ENCODE peak calls at places on chromosome 12, in five cellular contexts. One of them, this sample, is unnamed.

GRCh38 chr12:57604454-57605307 is at the start of gene DTX3:
- DNase-seq in caudate nucleus: peak
- DNase-seq in EL: peak
- DNase-seq in HT-29: no peak
- DNase-seq in CD8-positive, alpha-beta T cell: peak
- DNase-seq in this sample: peak

GRCh38 chr12:10310926-10311705 is 3.4 kb downstream of the KLRD1 start:
- DNase-seq in CD8-positive, alpha-beta T cell: no peak
- DNase-seq in HT-29: no peak
- DNase-seq in caudate nucleus: no peak
- DNase-seq in EL: no peak
- DNase-seq in this sample: no peak

GRCh38 chr12:108668532-108668931 is 34.8 kb upstream of the SELPLG start:
- DNase-seq in EL: no peak
- DNase-seq in CD8-positive, alpha-beta T cell: no peak
- DNase-seq in caudate nucleus: no peak
- DNase-seq in HT-29: no peak
- DNase-seq in this sample: no peak

GRCh38 chr12:4273651-4274395 is at the start of gene CCND2:
- DNase-seq in caudate nucleus: peak
- DNase-seq in HT-29: no peak
- DNase-seq in EL: peak
- DNase-seq in CD8-positive, alpha-beta T cell: peak
- DNase-seq in this sample: peak

GRCh38 chr12:113548467-113548866 is 76.8 kb upstream of the LHX5 start:
- DNase-seq in CD8-positive, alpha-beta T cell: no peak
- DNase-seq in HT-29: no peak
- DNase-seq in EL: no peak
- DNase-seq in caudate nucleus: no peak
- DNase-seq in this sample: no peak

GRCh38 chr12:56137853-56138571 is 9.9 kb downstream of the ESYT1 start:
- DNase-seq in HT-29: no peak
- DNase-seq in EL: no peak
- DNase-seq in caudate nucleus: no peak
- DNase-seq in CD8-positive, alpha-beta T cell: no peak
- DNase-seq in this sample: no peak

GRCh38 chr12:26158078-26158764 is 33.4 kb upstream of the BHLHE41 start:
- DNase-seq in HT-29: peak
- DNase-seq in EL: no peak
- DNase-seq in CD8-positive, alpha-beta T cell: no peak
- DNase-seq in caudate nucleus: no peak
- DNase-seq in this sample: no peak

GRCh38 chr12:86724716-86725115 is 468.5 kb upstream of the MGAT4C start:
- DNase-seq in CD8-positive, alpha-beta T cell: no peak
- DNase-seq in EL: peak
- DNase-seq in caudate nucleus: no peak
- DNase-seq in HT-29: no peak
- DNase-seq in this sample: no peak

GRCh38 chr12:43763769-43764168 is 5.0 kb downstream of the IRAK4 start:
- DNase-seq in HT-29: no peak
- DNase-seq in CD8-positive, alpha-beta T cell: no peak
- DNase-seq in EL: no peak
- DNase-seq in caudate nucleus: no peak
- DNase-seq in this sample: no peak

GRCh38 chr12:70787612-70788011 is 132.9 kb downstream of the PTPRR start:
- DNase-seq in EL: no peak
- DNase-seq in HT-29: no peak
- DNase-seq in caudate nucleus: no peak
- DNase-seq in CD8-positive, alpha-beta T cell: no peak
- DNase-seq in this sample: no peak

GRCh38 chr12:109728921-109729836 is 15.6 kb downstream of the FAM222A start:
- DNase-seq in CD8-positive, alpha-beta T cell: no peak
- DNase-seq in HT-29: no peak
- DNase-seq in EL: no peak
- DNase-seq in caudate nucleus: no peak
- DNase-seq in this sample: no peak

GRCh38 chr12:13463189-13463588 is 266.7 kb downstream of the EMP1 start:
- DNase-seq in EL: no peak
- DNase-seq in caudate nucleus: no peak
- DNase-seq in CD8-positive, alpha-beta T cell: no peak
- DNase-seq in HT-29: no peak
- DNase-seq in this sample: no peak

GRCh38 chr12:53989227-53990113 is 4.5 kb downstream of the HOXC10 start:
- DNase-seq in EL: no peak
- DNase-seq in caudate nucleus: no peak
- DNase-seq in CD8-positive, alpha-beta T cell: no peak
- DNase-seq in HT-29: peak
- DNase-seq in this sample: no peak

GRCh38 chr12:128316981-128317526 is 50.1 kb downstream of the TMEM132C start:
- DNase-seq in caudate nucleus: no peak
- DNase-seq in HT-29: no peak
- DNase-seq in EL: no peak
- DNase-seq in CD8-positive, alpha-beta T cell: no peak
- DNase-seq in this sample: no peak